ENCODE peak calls at places on chromosomes 12 and 14, in six cellular contexts. G is activated naive CD4-positive, alpha-beta T cell; R is HEK293T; H is NCI-H524; I is hippocampal formation; T is AG10803. K is an unnamed sample.

GRCh38 chr12:123089631-123090353 is 61.1 kb downstream of the PITPNM2 start:
- DNase-seq in T (peak), R (no peak), G (no peak), H (no peak), I (no peak), K (no peak)

GRCh38 chr12:124747426-124748161 is 116.1 kb downstream of the SCARB1 start:
- DNase-seq in G (no peak), T (peak), R (no peak), H (no peak), I (no peak), K (no peak)

GRCh38 chr12:54463034-54463433 is 10.4 kb downstream of the GTSF1 start:
- DNase-seq in T (peak), R (no peak), H (no peak), I (no peak), G (no peak), K (no peak)

GRCh38 chr12:56158926-56159461 is 835 bp downstream of the MYL6 start:
- DNase-seq in I (peak), T (peak), H (no peak), R (peak), G (no peak), K (no peak)

GRCh38 chr14:89027097-89027740 is 202.8 kb downstream of the TTC8 start:
- DNase-seq in G (peak), T (peak), R (peak), I (peak), H (peak), K (peak)

GRCh38 chr12:3535431-3535841 is 44.4 kb downstream of the PRMT8 start:
- DNase-seq in T (no peak), G (no peak), I (no peak), H (no peak), R (no peak), K (no peak)

GRCh38 chr12:33596061-33596460 is 156.4 kb upstream of the SYT10 start:
- DNase-seq in T (no peak), G (no peak), H (no peak), I (no peak), R (no peak), K (no peak)

GRCh38 chr12:30622509-30622908 is 73.2 kb downstream of the IPO8 start:
- DNase-seq in R (no peak), T (peak), I (no peak), H (no peak), G (no peak), K (no peak)

GRCh38 chr12:82645414-82645813 is 41.3 kb upstream of the TMTC2 start:
- DNase-seq in H (no peak), T (no peak), I (no peak), G (no peak), R (no peak), K (no peak)

GRCh38 chr12:59005195-59005961 is 85.1 kb upstream of the LRIG3 start:
- DNase-seq in T (peak), H (peak), R (no peak), G (no peak), I (no peak), K (no peak)

GRCh38 chr12:65839027-65839426 is 14.7 kb downstream of the HMGA2 start:
- DNase-seq in T (no peak), H (no peak), G (no peak), I (no peak), R (no peak), K (no peak)

GRCh38 chr12:52823761-52824450 is 10.0 kb upstream of the KRT4 start:
- DNase-seq in R (no peak), H (no peak), T (no peak), G (no peak), I (no peak), K (no peak)

GRCh38 chr14:43735926-43736325 is 771.2 kb downstream of the FSCB start:
- DNase-seq in R (no peak), H (no peak), G (no peak), I (no peak), T (no peak), K (no peak)

GRCh38 chr12:113263431-113263963 is 42.2 kb downstream of the TPCN1 start:
- DNase-seq in H (peak), R (no peak), G (no peak), I (no peak), T (no peak), K (peak)

GRCh38 chr14:54902143-54902520 is 494 bp downstream of the GCH1 start:
- DNase-seq in G (peak), T (peak), H (peak), I (no peak), R (peak), K (no peak)

GRCh38 chr12:6341439-6342139 is at the start of gene TNFRSF1A:
- DNase-seq in H (no peak), T (peak), G (no peak), I (peak), R (peak), K (no peak)

GRCh38 chr12:26473291-26473690 is 277.9 kb downstream of the SSPN start:
- DNase-seq in I (no peak), R (no peak), H (peak), G (no peak), T (no peak), K (no peak)

GRCh38 chr14:49930720-49931119 is 37.8 kb downstream of the ARF6 start:
- DNase-seq in R (no peak), G (no peak), T (no peak), H (no peak), I (no peak), K (no peak)

GRCh38 chr14:64968167-64968566 is 4.0 kb downstream of the RAB15 start:
- DNase-seq in R (no peak), I (peak), G (no peak), T (no peak), H (no peak), K (no peak)

GRCh38 chr12:128381537-128381936 is 114.6 kb downstream of the TMEM132C start:
- DNase-seq in R (no peak), H (peak), T (no peak), I (peak), G (no peak), K (peak)

GRCh38 chr14:37203423-37203822 is 5.7 kb downstream of the MIPOL1 start:
- DNase-seq in H (no peak), G (no peak), I (no peak), T (no peak), R (no peak), K (no peak)

GRCh38 chr12:89126712-89127111 is 225.6 kb downstream of the DUSP6 start:
- DNase-seq in R (no peak), T (peak), I (no peak), G (no peak), H (no peak), K (no peak)

GRCh38 chr12:644818-645552 is 18.3 kb downstream of the NINJ2 start:
- DNase-seq in I (no peak), H (no peak), T (peak), R (no peak), G (no peak), K (no peak)

GRCh38 chr14:36514278-36515104 is 5.5 kb downstream of the NKX2-1 start:
- DNase-seq in T (no peak), G (no peak), H (peak), I (no peak), R (no peak), K (no peak)

GRCh38 chr14:104986487-104987164 is 1.0 kb downstream of the CLBA1 start:
- DNase-seq in H (no peak), I (no peak), T (no peak), R (no peak), G (no peak), K (no peak)

GRCh38 chr14:100589760-100590469 is 2.7 kb upstream of the BEGAIN start:
- DNase-seq in H (no peak), R (no peak), I (no peak), T (no peak), G (no peak), K (no peak)

GRCh38 chr12:114679452-114679875 is 4.5 kb downstream of the TBX3 start:
- DNase-seq in R (no peak), H (no peak), G (no peak), I (no peak), T (no peak), K (no peak)

GRCh38 chr14:21072781-21073339 is 2.8 kb downstream of the ARHGEF40 start:
- DNase-seq in H (no peak), R (no peak), G (no peak), T (no peak), I (no peak), K (no peak)

GRCh38 chr14:65790185-65790815 is 377.8 kb downstream of the FUT8 start:
- DNase-seq in T (peak), R (no peak), I (no peak), H (peak), G (no peak), K (no peak)

GRCh38 chr12:13691598-13691997 is 289.8 kb downstream of the GRIN2B start:
- DNase-seq in G (no peak), T (no peak), H (no peak), I (peak), R (no peak), K (no peak)

GRCh38 chr14:91154851-91155625 is 41.2 kb downstream of the DGLUCY start:
- DNase-seq in H (peak), G (no peak), R (peak), T (peak), I (no peak), K (no peak)

GRCh38 chr14:101963611-101964296 is 619 bp upstream of the DYNC1H1 start:
- DNase-seq in G (no peak), R (no peak), I (no peak), T (no peak), H (no peak), K (no peak)